ENCODE peak calls at places on chromosomes 4 and X, in eight cellular contexts. One of them, this sample, is unnamed.

GRCh38 chr4:179692251-179692650 is 2250.0 kb upstream of the AGA start:
- DNase-seq in activated CD8-positive, alpha-beta T cell treated with anti-CD3 and anti-CD28 coated beads, Interleukin-2, amount 10 ng/mL, durations not matched to agents 7 days and 5 days: no peak
- DNase-seq in mesenteric fat pad: no peak
- DNase-seq in fibroblast of mammary gland: no peak
- DNase-seq in CD4-positive, alpha-beta T cell: no peak
- DNase-seq in RWPE2: no peak
- DNase-seq in GM04504: no peak
- DNase-seq in heart left ventricle: no peak
- DNase-seq in this sample: no peak

GRCh38 chr4:78601013-78601412 is 49.4 kb downstream of the ANXA3 start:
- DNase-seq in mesenteric fat pad: no peak
- DNase-seq in fibroblast of mammary gland: peak
- DNase-seq in activated CD8-positive, alpha-beta T cell treated with anti-CD3 and anti-CD28 coated beads, Interleukin-2, amount 10 ng/mL, durations not matched to agents 7 days and 5 days: no peak
- DNase-seq in RWPE2: no peak
- DNase-seq in GM04504: no peak
- DNase-seq in CD4-positive, alpha-beta T cell: no peak
- DNase-seq in heart left ventricle: peak
- DNase-seq in this sample: no peak

GRCh38 chr4:184281231-184282139 is 63.8 kb upstream of the ENPP6 start:
- DNase-seq in fibroblast of mammary gland: no peak
- DNase-seq in heart left ventricle: no peak
- DNase-seq in GM04504: no peak
- DNase-seq in RWPE2: no peak
- DNase-seq in activated CD8-positive, alpha-beta T cell treated with anti-CD3 and anti-CD28 coated beads, Interleukin-2, amount 10 ng/mL, durations not matched to agents 7 days and 5 days: peak
- DNase-seq in mesenteric fat pad: no peak
- DNase-seq in CD4-positive, alpha-beta T cell: no peak
- DNase-seq in this sample: no peak

GRCh38 chrX:116726806-116727205 is 264.0 kb upstream of the CT83 start:
- DNase-seq in fibroblast of mammary gland: no peak
- DNase-seq in CD4-positive, alpha-beta T cell: no peak
- DNase-seq in RWPE2: no peak
- DNase-seq in heart left ventricle: no peak
- DNase-seq in activated CD8-positive, alpha-beta T cell treated with anti-CD3 and anti-CD28 coated beads, Interleukin-2, amount 10 ng/mL, durations not matched to agents 7 days and 5 days: no peak
- DNase-seq in mesenteric fat pad: no peak
- DNase-seq in GM04504: no peak
- DNase-seq in this sample: no peak

GRCh38 chrX:19827088-19827487 is 60.3 kb downstream of the SH3KBP1 start:
- DNase-seq in mesenteric fat pad: peak
- DNase-seq in GM04504: no peak
- DNase-seq in heart left ventricle: no peak
- DNase-seq in CD4-positive, alpha-beta T cell: no peak
- DNase-seq in RWPE2: no peak
- DNase-seq in fibroblast of mammary gland: no peak
- DNase-seq in activated CD8-positive, alpha-beta T cell treated with anti-CD3 and anti-CD28 coated beads, Interleukin-2, amount 10 ng/mL, durations not matched to agents 7 days and 5 days: no peak
- DNase-seq in this sample: no peak

GRCh38 chr4:7423801-7424552 is 10.8 kb downstream of the PSAPL1 start:
- DNase-seq in heart left ventricle: no peak
- DNase-seq in mesenteric fat pad: peak
- DNase-seq in fibroblast of mammary gland: no peak
- DNase-seq in activated CD8-positive, alpha-beta T cell treated with anti-CD3 and anti-CD28 coated beads, Interleukin-2, amount 10 ng/mL, durations not matched to agents 7 days and 5 days: no peak
- DNase-seq in RWPE2: peak
- DNase-seq in CD4-positive, alpha-beta T cell: no peak
- DNase-seq in GM04504: no peak
- DNase-seq in this sample: no peak

GRCh38 chr4:7342223-7342576 is 92.5 kb downstream of the PSAPL1 start:
- DNase-seq in CD4-positive, alpha-beta T cell: no peak
- DNase-seq in heart left ventricle: no peak
- DNase-seq in mesenteric fat pad: no peak
- DNase-seq in RWPE2: no peak
- DNase-seq in GM04504: no peak
- DNase-seq in activated CD8-positive, alpha-beta T cell treated with anti-CD3 and anti-CD28 coated beads, Interleukin-2, amount 10 ng/mL, durations not matched to agents 7 days and 5 days: no peak
- DNase-seq in fibroblast of mammary gland: no peak
- DNase-seq in this sample: no peak

GRCh38 chr4:184756399-184756798 is 22.5 kb upstream of the CENPU start:
- DNase-seq in fibroblast of mammary gland: peak
- DNase-seq in GM04504: no peak
- DNase-seq in mesenteric fat pad: no peak
- DNase-seq in activated CD8-positive, alpha-beta T cell treated with anti-CD3 and anti-CD28 coated beads, Interleukin-2, amount 10 ng/mL, durations not matched to agents 7 days and 5 days: no peak
- DNase-seq in heart left ventricle: no peak
- DNase-seq in RWPE2: no peak
- DNase-seq in CD4-positive, alpha-beta T cell: no peak
- DNase-seq in this sample: peak

GRCh38 chr4:184513802-184514120 is 39.4 kb upstream of the IRF2 start:
- DNase-seq in mesenteric fat pad: no peak
- DNase-seq in fibroblast of mammary gland: peak
- DNase-seq in GM04504: no peak
- DNase-seq in CD4-positive, alpha-beta T cell: no peak
- DNase-seq in heart left ventricle: no peak
- DNase-seq in activated CD8-positive, alpha-beta T cell treated with anti-CD3 and anti-CD28 coated beads, Interleukin-2, amount 10 ng/mL, durations not matched to agents 7 days and 5 days: no peak
- DNase-seq in RWPE2: no peak
- DNase-seq in this sample: peak

GRCh38 chr4:171142639-171143038 is 670.6 kb upstream of the GALNTL6 start:
- DNase-seq in RWPE2: no peak
- DNase-seq in GM04504: no peak
- DNase-seq in CD4-positive, alpha-beta T cell: no peak
- DNase-seq in activated CD8-positive, alpha-beta T cell treated with anti-CD3 and anti-CD28 coated beads, Interleukin-2, amount 10 ng/mL, durations not matched to agents 7 days and 5 days: no peak
- DNase-seq in fibroblast of mammary gland: no peak
- DNase-seq in heart left ventricle: no peak
- DNase-seq in mesenteric fat pad: no peak
- DNase-seq in this sample: no peak